ENCODE peak calls at places on chromosomes 11 and 22, in seven cellular contexts. Y, V, F, L, P, O and D are unnamed samples. For H3K4me1, the result is how much of the 10 kb centered on the place peaks cover.

GRCh38 chr11:125376856-125377255 is 119.2 kb downstream of the FEZ1 start:
- DNase-seq in O (no peak), V (no peak), P (no peak), F (no peak), L (no peak), Y (no peak), D (no peak)

GRCh38 chr11:62399172-62399867 is 19.5 kb upstream of the SCGB1A1 start:
- DNase-seq in Y (no peak), O (no peak), L (no peak), F (no peak), P (no peak), V (no peak), D (peak)

GRCh38 chr22:40345801-40346177 is 511 bp upstream of the ADSL start:
- DNase-seq in O (no peak), V (peak), F (no peak), P (peak), L (peak), Y (peak), D (peak)

GRCh38 chr11:15199693-15200092 is 85.0 kb downstream of the INSC start:
- DNase-seq in V (no peak), O (no peak), F (no peak), Y (peak), L (no peak), P (peak), D (no peak)

GRCh38 chr11:71286701-71287643 is 34.6 kb upstream of the SHANK2 start:
- DNase-seq in F (peak), O (no peak), P (peak), L (no peak), Y (peak), V (peak), D (peak)

GRCh38 chr11:579830-580601 is 3.7 kb downstream of the PHRF1 start:
- DNase-seq in O (no peak), L (peak), Y (peak), V (no peak), P (no peak), F (no peak), D (no peak)

GRCh38 chr11:116033931-116034553 is 529.8 kb upstream of the CADM1 start:
- DNase-seq in L (no peak), P (no peak), O (no peak), F (no peak), V (peak), Y (no peak), D (no peak)

GRCh38 chr22:40181323-40181722 is 3.6 kb downstream of the TNRC6B start:
- DNase-seq in Y (no peak), L (no peak), V (no peak), O (no peak), F (no peak), P (no peak), D (no peak)

GRCh38 chr22:19213001-19213400 is 34.5 kb upstream of the SLC25A1 start:
- DNase-seq in O (no peak), V (no peak), P (no peak), L (no peak), Y (no peak), F (no peak), D (no peak)

DNA sequence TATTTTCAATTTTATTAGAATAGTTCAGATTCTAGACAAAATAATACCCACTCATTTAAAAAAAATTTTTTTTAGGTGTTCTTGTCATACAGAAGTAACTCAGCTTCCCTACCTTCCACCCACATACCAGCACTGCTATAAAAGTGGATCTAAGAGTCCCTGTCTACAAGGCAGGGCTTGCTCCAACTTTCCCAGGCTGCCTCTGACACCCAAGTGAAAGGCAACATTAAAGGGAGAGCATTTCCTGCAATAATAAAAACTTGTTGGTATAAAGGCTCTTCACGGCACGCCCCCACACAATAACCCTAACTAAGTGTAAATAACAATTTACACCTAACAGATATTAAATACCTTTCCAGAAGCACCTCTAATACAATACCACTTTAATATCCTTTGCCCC is 127.2 kb downstream of the APOL5 start:
- DNase-seq in Y (no peak), F (no peak), L (no peak), V (no peak), O (no peak), P (no peak), D (no peak)
- H3K4me1 ChIP-seq in Y (under half), F (under half), L (under half), V (under half), O (under half), P (under half), D (under half)

DNA sequence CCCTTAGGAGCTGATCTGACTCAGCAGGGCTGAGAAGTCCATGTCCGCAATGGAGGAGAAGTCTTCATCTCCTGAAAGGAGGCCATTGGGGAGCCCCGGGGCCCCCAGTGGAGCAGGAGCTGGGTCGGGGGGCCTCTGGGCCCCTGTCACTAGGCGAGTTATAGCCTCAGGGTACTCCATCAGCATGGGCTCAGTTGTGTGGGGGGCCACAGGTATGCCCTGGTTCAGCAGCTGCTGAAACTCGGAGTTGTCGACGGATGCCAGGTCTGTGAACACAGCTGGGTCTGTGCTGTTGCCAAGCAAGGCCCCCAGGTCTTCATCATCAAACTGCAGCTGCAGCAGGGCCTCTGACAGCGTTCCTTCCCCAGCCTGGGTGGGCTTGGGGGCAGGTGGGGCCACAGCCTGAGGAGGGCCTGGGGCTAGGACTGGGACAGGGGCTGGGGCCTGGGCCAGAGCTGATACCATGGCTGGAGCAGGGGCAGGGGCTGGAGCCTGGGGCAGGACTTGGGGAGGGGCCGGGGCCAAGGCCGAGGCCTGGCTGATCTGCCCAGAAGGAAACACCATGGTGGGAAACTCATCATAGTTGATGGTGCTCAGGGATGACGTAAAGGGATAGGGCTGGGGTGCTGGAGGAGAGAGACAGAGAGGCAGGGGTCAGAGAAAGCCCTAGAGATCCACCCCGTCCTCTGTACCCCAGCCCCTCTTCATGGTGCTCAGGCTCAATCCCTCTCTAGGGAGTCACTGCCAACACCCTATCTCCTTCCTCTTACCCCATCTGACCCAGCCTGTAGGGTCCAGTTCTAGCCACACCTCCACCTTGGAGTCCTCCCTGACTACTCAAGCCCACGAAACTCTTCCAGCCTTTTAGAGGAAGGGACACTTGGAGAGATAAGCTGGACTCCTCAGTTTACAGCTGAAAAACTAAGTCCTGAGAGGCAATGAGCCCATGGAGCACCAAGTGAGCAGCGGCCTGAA is 8.1 kb downstream of the RELA start:
- DNase-seq in P (no peak), Y (no peak), F (peak), L (no peak), O (no peak), V (no peak), D (no peak)
- H3K4me1 ChIP-seq in P (under half), Y (under half), F (under half), L (half or more), O (half or more), V (under half), D (under half)

GRCh38 chr11:20647976-20648565 is 21.3 kb upstream of the NELL1 start:
- DNase-seq in O (no peak), V (no peak), P (peak), L (no peak), Y (peak), F (no peak), D (peak)
- H3K4me1 ChIP-seq in O (under half), V (under half), P (under half), L (under half), Y (under half), F (under half), D (under half)

GRCh38 chr11:19868281-19868821 is 155.7 kb downstream of the NAV2 start:
- DNase-seq in F (peak), V (no peak), L (no peak), P (peak), Y (no peak), O (no peak), D (peak)

GRCh38 chr11:19867064-19867463 is 154.4 kb downstream of the NAV2 start:
- DNase-seq in V (no peak), L (no peak), F (no peak), O (no peak), Y (no peak), P (no peak), D (no peak)

GRCh38 chr11:19866037-19866436 is 153.4 kb downstream of the NAV2 start:
- DNase-seq in L (no peak), Y (no peak), F (no peak), P (no peak), O (no peak), V (no peak), D (no peak)

GRCh38 chr11:19861171-19861570 is 148.5 kb downstream of the NAV2 start:
- DNase-seq in Y (no peak), L (no peak), V (no peak), O (no peak), F (no peak), P (no peak), D (no peak)

GRCh38 chr11:19864141-19865120 is 151.8 kb downstream of the NAV2 start:
- DNase-seq in L (no peak), Y (peak), V (no peak), P (no peak), O (no peak), F (no peak), D (no peak)
- H3K4me1 ChIP-seq in L (under half), Y (under half), V (under half), P (under half), O (under half), F (half or more), D (half or more)